ENCODE peak calls at places on chromosomes 5 and 9, in four cellular contexts. One of them, this sample, is unnamed.

GRCh38 chr5:172598251-172599203 is 42.5 kb upstream of the NEURL1B start:
- DNase-seq in left ventricle myocardium inferior: no peak
- DNase-seq in CD8-positive, alpha-beta T cell: no peak
- DNase-seq in fibroblast of mammary gland: no peak
- DNase-seq in this sample: no peak

GRCh38 chr9:40884072-40884901 is 244.2 kb downstream of the FOXD4L6 start:
- DNase-seq in left ventricle myocardium inferior: peak
- DNase-seq in CD8-positive, alpha-beta T cell: no peak
- DNase-seq in fibroblast of mammary gland: no peak
- DNase-seq in this sample: no peak

GRCh38 chr5:72438141-72438540 is 69.1 kb downstream of the ZNF366 start:
- DNase-seq in left ventricle myocardium inferior: no peak
- DNase-seq in CD8-positive, alpha-beta T cell: no peak
- DNase-seq in fibroblast of mammary gland: peak
- DNase-seq in this sample: no peak

GRCh38 chr5:132372542-132372941 is 3.0 kb downstream of the SLC22A5 start:
- DNase-seq in left ventricle myocardium inferior: no peak
- DNase-seq in CD8-positive, alpha-beta T cell: no peak
- DNase-seq in fibroblast of mammary gland: no peak
- DNase-seq in this sample: no peak

GRCh38 chr5:176900783-176901204 is 1.6 kb upstream of the HK3 start:
- DNase-seq in left ventricle myocardium inferior: no peak
- DNase-seq in CD8-positive, alpha-beta T cell: no peak
- DNase-seq in fibroblast of mammary gland: no peak
- DNase-seq in this sample: no peak

GRCh38 chr5:107937710-107938355 is 267.1 kb upstream of the EFNA5 start:
- DNase-seq in left ventricle myocardium inferior: no peak
- DNase-seq in CD8-positive, alpha-beta T cell: no peak
- DNase-seq in fibroblast of mammary gland: no peak
- DNase-seq in this sample: no peak

GRCh38 chr5:163869611-163870010 is 364.2 kb downstream of the MAT2B start:
- DNase-seq in left ventricle myocardium inferior: no peak
- DNase-seq in CD8-positive, alpha-beta T cell: no peak
- DNase-seq in fibroblast of mammary gland: no peak
- DNase-seq in this sample: no peak

GRCh38 chr9:131575121-131575640 is 29.9 kb downstream of the PRRT1B start:
- DNase-seq in left ventricle myocardium inferior: no peak
- DNase-seq in CD8-positive, alpha-beta T cell: no peak
- DNase-seq in fibroblast of mammary gland: no peak
- DNase-seq in this sample: no peak

GRCh38 chr5:173624276-173624675 is 7.8 kb upstream of the BOD1 start:
- DNase-seq in left ventricle myocardium inferior: no peak
- DNase-seq in CD8-positive, alpha-beta T cell: no peak
- DNase-seq in fibroblast of mammary gland: peak
- DNase-seq in this sample: no peak

GRCh38 chr5:173625261-173625660 is 8.8 kb upstream of the BOD1 start:
- DNase-seq in left ventricle myocardium inferior: no peak
- DNase-seq in CD8-positive, alpha-beta T cell: no peak
- DNase-seq in fibroblast of mammary gland: peak
- DNase-seq in this sample: no peak

GRCh38 chr5:173627271-173627670 is 10.8 kb upstream of the BOD1 start:
- DNase-seq in left ventricle myocardium inferior: no peak
- DNase-seq in CD8-positive, alpha-beta T cell: no peak
- DNase-seq in fibroblast of mammary gland: no peak
- DNase-seq in this sample: no peak

GRCh38 chr5:173626501-173626812 is 10.0 kb upstream of the BOD1 start:
- DNase-seq in left ventricle myocardium inferior: no peak
- DNase-seq in CD8-positive, alpha-beta T cell: no peak
- DNase-seq in fibroblast of mammary gland: no peak
- DNase-seq in this sample: no peak

DNA sequence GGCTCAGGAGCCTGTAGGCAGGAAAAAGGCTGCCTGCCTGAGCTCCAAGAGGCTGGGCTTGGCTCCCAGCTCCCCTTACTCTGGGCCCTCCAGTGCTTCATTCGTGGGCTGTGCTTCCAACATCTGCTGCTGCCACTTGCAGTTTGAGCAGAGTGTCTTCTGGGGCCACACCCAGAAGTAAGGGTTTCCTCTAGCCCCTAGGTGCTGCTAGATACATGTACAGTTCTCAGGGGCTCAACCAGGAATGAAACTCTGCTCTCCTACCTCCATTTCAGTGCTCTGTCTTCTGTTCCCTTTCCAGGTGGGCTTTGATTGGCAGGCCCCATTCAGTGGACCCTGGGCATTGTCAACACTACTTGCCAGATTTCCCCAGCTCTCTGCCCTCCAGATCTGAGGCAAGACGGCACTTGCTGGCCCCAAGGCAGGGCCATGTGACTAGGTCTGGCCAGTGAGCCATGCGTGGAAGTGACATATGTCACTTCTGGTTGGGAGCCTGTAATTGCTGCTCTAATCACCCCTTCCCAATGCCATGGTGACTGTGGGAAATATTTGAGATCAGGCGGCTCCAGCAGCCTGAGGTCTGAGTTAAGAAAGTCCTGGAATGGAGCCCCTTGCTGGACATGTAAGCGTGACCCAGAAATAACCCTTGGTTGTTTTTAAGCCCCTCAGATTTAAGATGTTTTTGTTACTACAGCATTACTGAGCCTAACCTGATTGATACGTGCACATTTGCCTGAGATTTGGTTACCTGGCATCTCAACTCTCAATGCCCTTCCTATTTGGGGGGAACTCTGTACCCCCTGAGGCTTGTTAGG is 9.4 kb upstream of the BOD1 start:
- DNase-seq in left ventricle myocardium inferior: no peak
- DNase-seq in CD8-positive, alpha-beta T cell: no peak
- DNase-seq in fibroblast of mammary gland: no peak
- DNase-seq in this sample: no peak
- TF ChIP-seq CTCF in left ventricle myocardium inferior: peak
- TF ChIP-seq CTCF in CD8-positive, alpha-beta T cell: no peak
- TF ChIP-seq CTCF in fibroblast of mammary gland: no peak
- TF ChIP-seq CTCF in this sample: peak

GRCh38 chr9:95517559-95517933 is 775 bp upstream of the PTCH1 start:
- DNase-seq in left ventricle myocardium inferior: no peak
- DNase-seq in CD8-positive, alpha-beta T cell: no peak
- DNase-seq in fibroblast of mammary gland: no peak
- DNase-seq in this sample: no peak
- H3K4me3 ChIP-seq in left ventricle myocardium inferior: peak
- H3K4me3 ChIP-seq in CD8-positive, alpha-beta T cell: no peak
- H3K4me3 ChIP-seq in fibroblast of mammary gland: no peak
- H3K4me3 ChIP-seq in this sample: no peak

DNA sequence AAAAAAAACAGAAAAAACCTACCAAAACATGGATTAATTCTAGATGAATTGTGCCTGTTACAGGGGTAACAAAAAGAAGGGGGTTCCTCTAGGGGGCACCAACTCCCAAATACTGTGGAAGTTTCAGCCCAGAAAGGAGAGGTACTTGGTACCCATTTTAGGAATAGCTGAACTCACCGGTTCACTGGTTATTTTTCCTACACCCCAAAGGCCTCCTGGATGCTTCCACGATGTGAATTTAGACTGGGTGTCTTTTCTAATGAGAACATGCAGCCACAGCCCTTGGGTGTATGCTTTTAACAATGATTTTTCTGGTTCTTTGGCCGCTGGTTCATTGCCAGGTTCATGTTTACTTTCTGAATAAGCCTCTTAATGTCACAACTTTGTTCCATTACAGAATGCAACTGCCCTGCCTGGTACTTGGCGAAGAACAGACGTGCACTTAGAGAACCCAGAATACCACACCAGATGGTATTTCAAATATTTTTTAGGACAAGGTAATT is 46.7 kb downstream of the GARNL3 start:
- DNase-seq in left ventricle myocardium inferior: no peak
- DNase-seq in CD8-positive, alpha-beta T cell: peak
- DNase-seq in fibroblast of mammary gland: peak
- DNase-seq in this sample: peak
- TF ChIP-seq CTCF in left ventricle myocardium inferior: peak
- TF ChIP-seq CTCF in CD8-positive, alpha-beta T cell: no peak
- TF ChIP-seq CTCF in fibroblast of mammary gland: peak
- TF ChIP-seq CTCF in this sample: peak

GRCh38 chr5:10353241-10354047 is at the start of gene MARCHF6:
- DNase-seq in left ventricle myocardium inferior: peak
- DNase-seq in CD8-positive, alpha-beta T cell: peak
- DNase-seq in fibroblast of mammary gland: peak
- DNase-seq in this sample: peak

GRCh38 chr5:10352404-10353240 is 873 bp upstream of the MARCHF6 start:
- DNase-seq in left ventricle myocardium inferior: no peak
- DNase-seq in CD8-positive, alpha-beta T cell: no peak
- DNase-seq in fibroblast of mammary gland: peak
- DNase-seq in this sample: peak

GRCh38 chr5:10351199-10351881 is 2.2 kb upstream of the MARCHF6 start:
- DNase-seq in left ventricle myocardium inferior: no peak
- DNase-seq in CD8-positive, alpha-beta T cell: no peak
- DNase-seq in fibroblast of mammary gland: peak
- DNase-seq in this sample: peak

GRCh38 chr5:10354048-10354872 is 765 bp downstream of the MARCHF6 start:
- DNase-seq in left ventricle myocardium inferior: peak
- DNase-seq in CD8-positive, alpha-beta T cell: peak
- DNase-seq in fibroblast of mammary gland: peak
- DNase-seq in this sample: peak

GRCh38 chr5:10351882-10352395 is 1.6 kb upstream of the MARCHF6 start:
- DNase-seq in left ventricle myocardium inferior: no peak
- DNase-seq in CD8-positive, alpha-beta T cell: no peak
- DNase-seq in fibroblast of mammary gland: no peak
- DNase-seq in this sample: no peak
- H3K4me3 ChIP-seq in left ventricle myocardium inferior: peak
- H3K4me3 ChIP-seq in CD8-positive, alpha-beta T cell: no peak
- H3K4me3 ChIP-seq in fibroblast of mammary gland: no peak
- H3K4me3 ChIP-seq in this sample: no peak

DNA sequence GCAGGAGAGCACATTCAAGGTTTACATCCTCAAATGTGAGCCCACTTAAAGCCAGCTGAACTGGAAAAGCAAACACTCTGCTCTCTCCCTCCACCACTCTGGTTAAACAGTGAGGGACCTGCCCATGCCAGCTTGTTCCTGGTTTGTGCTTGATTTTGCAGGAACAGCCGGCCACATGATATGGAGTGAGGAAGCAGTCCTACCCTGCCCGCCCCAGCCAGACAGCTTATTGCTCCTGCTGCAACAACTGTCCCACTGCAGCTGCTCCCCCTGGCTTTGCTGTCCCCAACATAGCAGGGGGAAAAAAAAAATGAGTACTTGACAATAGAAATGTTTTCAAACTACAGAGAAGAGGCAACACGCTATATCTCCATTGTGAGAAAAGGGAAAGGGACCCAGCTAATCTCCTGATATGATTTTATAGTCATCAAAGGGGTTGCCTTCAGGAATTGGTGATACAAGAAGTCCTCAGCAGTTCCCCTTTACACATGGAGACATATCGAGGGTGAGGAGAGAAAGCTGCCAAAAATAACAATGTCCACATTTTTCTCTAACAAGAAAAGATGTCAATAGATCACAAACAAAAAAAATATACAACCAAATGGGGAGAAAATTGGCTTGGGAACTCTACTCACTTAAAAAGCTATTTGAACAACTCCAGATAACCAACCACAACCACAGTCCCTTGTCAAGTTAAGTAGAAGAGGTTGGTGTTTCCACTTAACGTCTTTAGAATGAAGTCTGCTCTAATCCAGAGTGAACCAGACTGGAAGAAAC is 4.6 kb downstream of the MYO10 start:
- DNase-seq in left ventricle myocardium inferior: no peak
- DNase-seq in CD8-positive, alpha-beta T cell: no peak
- DNase-seq in fibroblast of mammary gland: peak
- DNase-seq in this sample: peak
- TF ChIP-seq CTCF in left ventricle myocardium inferior: no peak
- TF ChIP-seq CTCF in CD8-positive, alpha-beta T cell: no peak
- TF ChIP-seq CTCF in fibroblast of mammary gland: no peak
- TF ChIP-seq CTCF in this sample: no peak

GRCh38 chr9:14351206-14351605 is 37.3 kb upstream of the NFIB start:
- DNase-seq in left ventricle myocardium inferior: peak
- DNase-seq in CD8-positive, alpha-beta T cell: no peak
- DNase-seq in fibroblast of mammary gland: no peak
- DNase-seq in this sample: peak

GRCh38 chr9:14356376-14356775 is 42.4 kb upstream of the NFIB start:
- DNase-seq in left ventricle myocardium inferior: no peak
- DNase-seq in CD8-positive, alpha-beta T cell: no peak
- DNase-seq in fibroblast of mammary gland: no peak
- DNase-seq in this sample: no peak

GRCh38 chr9:14350766-14351165 is 36.8 kb upstream of the NFIB start:
- DNase-seq in left ventricle myocardium inferior: no peak
- DNase-seq in CD8-positive, alpha-beta T cell: no peak
- DNase-seq in fibroblast of mammary gland: no peak
- DNase-seq in this sample: peak

GRCh38 chr9:14352549-14352948 is 38.6 kb upstream of the NFIB start:
- DNase-seq in left ventricle myocardium inferior: no peak
- DNase-seq in CD8-positive, alpha-beta T cell: no peak
- DNase-seq in fibroblast of mammary gland: no peak
- DNase-seq in this sample: peak

DNA sequence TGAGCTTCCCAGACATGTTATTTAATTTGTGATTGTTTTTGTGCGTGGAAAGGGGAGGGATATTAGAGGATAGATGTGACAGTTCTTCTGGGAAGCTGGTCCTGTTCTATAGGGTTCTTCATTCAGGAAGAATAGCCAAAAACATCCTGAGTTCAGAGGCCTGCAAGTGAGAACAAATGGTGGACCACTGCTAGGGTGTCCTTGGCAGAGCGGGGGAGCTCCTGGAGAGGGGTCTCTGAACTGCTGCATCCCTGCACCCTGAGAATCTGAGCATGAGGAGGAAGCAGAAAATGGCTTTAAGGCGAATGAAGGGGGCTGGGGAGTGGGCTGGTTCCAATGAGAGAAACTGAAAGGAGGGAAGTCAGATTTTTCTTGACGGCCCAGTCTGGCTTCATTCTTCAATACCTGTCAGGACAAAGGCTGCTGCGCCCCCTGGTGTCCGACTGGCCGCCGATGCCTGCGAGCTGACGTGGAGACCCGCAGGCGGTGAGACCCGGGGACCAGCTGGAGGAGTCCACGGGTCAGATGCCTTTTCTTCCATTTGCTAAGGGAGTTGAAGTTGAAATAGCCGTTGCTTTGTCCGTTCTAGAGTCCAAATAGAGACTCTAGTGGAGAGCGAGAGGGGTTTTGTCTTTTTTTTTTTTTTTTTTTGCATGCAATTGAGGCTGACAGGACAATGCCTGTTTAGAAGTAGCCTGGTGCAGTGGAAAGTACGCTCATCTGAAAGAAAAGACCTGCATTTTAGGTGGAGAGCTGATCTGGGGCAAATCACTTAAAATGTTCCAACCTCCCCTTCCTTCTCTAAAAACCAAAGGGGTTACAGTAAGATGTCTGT is 39.5 kb upstream of the NFIB start:
- DNase-seq in left ventricle myocardium inferior: peak
- DNase-seq in CD8-positive, alpha-beta T cell: peak
- DNase-seq in fibroblast of mammary gland: peak
- DNase-seq in this sample: peak
- H3K4me3 ChIP-seq in left ventricle myocardium inferior: peak
- H3K4me3 ChIP-seq in CD8-positive, alpha-beta T cell: no peak
- H3K4me3 ChIP-seq in fibroblast of mammary gland: no peak
- H3K4me3 ChIP-seq in this sample: peak

This sample was measured in fibroblast of the aortic adventitia.